ENCODE peak calls at places on chromosomes 13 and 19, in seven cellular contexts. One of them, this sample, is unnamed.

GRCh38 chr19:15702590-15702930 is 25.3 kb upstream of the OR10H2 start:
- DNase-seq in thyroid gland: peak
- DNase-seq in mammary epithelial cell: peak
- DNase-seq in A673: peak
- DNase-seq in DND-41: peak
- DNase-seq in OCI-LY7: peak
- DNase-seq in keratinocyte: peak
- DNase-seq in this sample: no peak

GRCh38 chr13:32199168-32199567 is 116.0 kb downstream of the ZAR1L start:
- DNase-seq in thyroid gland: no peak
- DNase-seq in mammary epithelial cell: no peak
- DNase-seq in A673: no peak
- DNase-seq in DND-41: no peak
- DNase-seq in OCI-LY7: no peak
- DNase-seq in keratinocyte: no peak
- DNase-seq in this sample: no peak

GRCh38 chr13:51455532-51455931 is 2.7 kb upstream of the INTS6 start:
- DNase-seq in thyroid gland: no peak
- DNase-seq in mammary epithelial cell: no peak
- DNase-seq in A673: no peak
- DNase-seq in DND-41: no peak
- DNase-seq in OCI-LY7: no peak
- DNase-seq in keratinocyte: no peak
- DNase-seq in this sample: no peak

GRCh38 chr13:19818223-19818842 is 35.6 kb upstream of the PSPC1 start:
- DNase-seq in thyroid gland: peak
- DNase-seq in mammary epithelial cell: no peak
- DNase-seq in A673: peak
- DNase-seq in DND-41: peak
- DNase-seq in OCI-LY7: peak
- DNase-seq in keratinocyte: no peak
- DNase-seq in this sample: no peak

GRCh38 chr13:32878172-32878571 is 138.1 kb upstream of the KL start:
- DNase-seq in thyroid gland: no peak
- DNase-seq in mammary epithelial cell: peak
- DNase-seq in A673: no peak
- DNase-seq in DND-41: no peak
- DNase-seq in OCI-LY7: no peak
- DNase-seq in keratinocyte: peak
- DNase-seq in this sample: peak

GRCh38 chr13:35961461-35962220 is 169.5 kb downstream of the DCLK1 start:
- DNase-seq in thyroid gland: no peak
- DNase-seq in mammary epithelial cell: no peak
- DNase-seq in A673: peak
- DNase-seq in DND-41: no peak
- DNase-seq in OCI-LY7: no peak
- DNase-seq in keratinocyte: no peak
- DNase-seq in this sample: no peak

GRCh38 chr13:106588367-106588766 is 20.4 kb upstream of the ARGLU1 start:
- DNase-seq in thyroid gland: no peak
- DNase-seq in mammary epithelial cell: no peak
- DNase-seq in A673: no peak
- DNase-seq in DND-41: no peak
- DNase-seq in OCI-LY7: no peak
- DNase-seq in keratinocyte: no peak
- DNase-seq in this sample: no peak

GRCh38 chr19:55461259-55461973 is at the start of gene ISOC2:
- DNase-seq in thyroid gland: peak
- DNase-seq in mammary epithelial cell: peak
- DNase-seq in A673: peak
- DNase-seq in DND-41: peak
- DNase-seq in OCI-LY7: peak
- DNase-seq in keratinocyte: peak
- DNase-seq in this sample: peak

GRCh38 chr13:79501538-79502232 is 20.7 kb downstream of the NDFIP2 start:
- DNase-seq in thyroid gland: no peak
- DNase-seq in mammary epithelial cell: peak
- DNase-seq in A673: no peak
- DNase-seq in DND-41: no peak
- DNase-seq in OCI-LY7: no peak
- DNase-seq in keratinocyte: no peak
- DNase-seq in this sample: no peak

GRCh38 chr19:14563989-14564650 is 7.7 kb downstream of the NDUFB7 start:
- DNase-seq in thyroid gland: no peak
- DNase-seq in mammary epithelial cell: peak
- DNase-seq in A673: peak
- DNase-seq in DND-41: peak
- DNase-seq in OCI-LY7: peak
- DNase-seq in keratinocyte: no peak
- DNase-seq in this sample: peak

GRCh38 chr19:49746206-49746958 is 16.7 kb downstream of the TSKS start:
- DNase-seq in thyroid gland: peak
- DNase-seq in mammary epithelial cell: no peak
- DNase-seq in A673: peak
- DNase-seq in DND-41: peak
- DNase-seq in OCI-LY7: peak
- DNase-seq in keratinocyte: no peak
- DNase-seq in this sample: peak

GRCh38 chr19:51503428-51503827 is 1.8 kb upstream of the SIGLEC12 start:
- DNase-seq in thyroid gland: no peak
- DNase-seq in mammary epithelial cell: no peak
- DNase-seq in A673: no peak
- DNase-seq in DND-41: no peak
- DNase-seq in OCI-LY7: no peak
- DNase-seq in keratinocyte: no peak
- DNase-seq in this sample: no peak

GRCh38 chr19:7272856-7273578 is 21.2 kb downstream of the INSR start:
- DNase-seq in thyroid gland: no peak
- DNase-seq in mammary epithelial cell: no peak
- DNase-seq in A673: no peak
- DNase-seq in DND-41: peak
- DNase-seq in OCI-LY7: peak
- DNase-seq in keratinocyte: no peak
- DNase-seq in this sample: no peak

GRCh38 chr13:48595330-48596127 is 58.2 kb upstream of the CYSLTR2 start:
- DNase-seq in thyroid gland: peak
- DNase-seq in mammary epithelial cell: peak
- DNase-seq in A673: peak
- DNase-seq in DND-41: peak
- DNase-seq in OCI-LY7: peak
- DNase-seq in keratinocyte: no peak
- DNase-seq in this sample: peak

GRCh38 chr13:79658333-79658975 is 177.5 kb downstream of the NDFIP2 start:
- DNase-seq in thyroid gland: no peak
- DNase-seq in mammary epithelial cell: no peak
- DNase-seq in A673: no peak
- DNase-seq in DND-41: no peak
- DNase-seq in OCI-LY7: no peak
- DNase-seq in keratinocyte: no peak
- DNase-seq in this sample: no peak

GRCh38 chr19:41703602-41704293 is 4.7 kb upstream of the CEACAM5 start:
- DNase-seq in thyroid gland: no peak
- DNase-seq in mammary epithelial cell: no peak
- DNase-seq in A673: no peak
- DNase-seq in DND-41: no peak
- DNase-seq in OCI-LY7: no peak
- DNase-seq in keratinocyte: no peak
- DNase-seq in this sample: no peak

GRCh38 chr19:1904385-1905070 is 671 bp upstream of the ADAT3 start:
- DNase-seq in thyroid gland: peak
- DNase-seq in mammary epithelial cell: peak
- DNase-seq in A673: peak
- DNase-seq in DND-41: no peak
- DNase-seq in OCI-LY7: peak
- DNase-seq in keratinocyte: peak
- DNase-seq in this sample: peak

GRCh38 chr13:50161052-50161451 is 145.8 kb downstream of the KCNRG start:
- DNase-seq in thyroid gland: no peak
- DNase-seq in mammary epithelial cell: peak
- DNase-seq in A673: no peak
- DNase-seq in DND-41: no peak
- DNase-seq in OCI-LY7: no peak
- DNase-seq in keratinocyte: no peak
- DNase-seq in this sample: peak

GRCh38 chr13:113548171-113548641 is 36.3 kb upstream of the TFDP1 start:
- DNase-seq in thyroid gland: peak
- DNase-seq in mammary epithelial cell: no peak
- DNase-seq in A673: no peak
- DNase-seq in DND-41: no peak
- DNase-seq in OCI-LY7: no peak
- DNase-seq in keratinocyte: no peak
- DNase-seq in this sample: no peak

GRCh38 chr13:48586591-48587103 is 53.8 kb upstream of the RCBTB2 start:
- DNase-seq in thyroid gland: peak
- DNase-seq in mammary epithelial cell: no peak
- DNase-seq in A673: no peak
- DNase-seq in DND-41: no peak
- DNase-seq in OCI-LY7: no peak
- DNase-seq in keratinocyte: no peak
- DNase-seq in this sample: no peak

GRCh38 chr13:99721606-99722384 is 220.5 kb downstream of the TM9SF2 start:
- DNase-seq in thyroid gland: no peak
- DNase-seq in mammary epithelial cell: no peak
- DNase-seq in A673: no peak
- DNase-seq in DND-41: no peak
- DNase-seq in OCI-LY7: no peak
- DNase-seq in keratinocyte: no peak
- DNase-seq in this sample: no peak

GRCh38 chr13:21150013-21150412 is 26.3 kb downstream of the SKA3 start:
- DNase-seq in thyroid gland: no peak
- DNase-seq in mammary epithelial cell: no peak
- DNase-seq in A673: no peak
- DNase-seq in DND-41: no peak
- DNase-seq in OCI-LY7: no peak
- DNase-seq in keratinocyte: no peak
- DNase-seq in this sample: no peak

GRCh38 chr13:94640676-94641075 is 39.0 kb downstream of the GPR180 start:
- DNase-seq in thyroid gland: no peak
- DNase-seq in mammary epithelial cell: peak
- DNase-seq in A673: peak
- DNase-seq in DND-41: no peak
- DNase-seq in OCI-LY7: no peak
- DNase-seq in keratinocyte: no peak
- DNase-seq in this sample: no peak

GRCh38 chr19:57748029-57748428 is 1.4 kb downstream of the ZNF776 start:
- DNase-seq in thyroid gland: no peak
- DNase-seq in mammary epithelial cell: no peak
- DNase-seq in A673: no peak
- DNase-seq in DND-41: no peak
- DNase-seq in OCI-LY7: no peak
- DNase-seq in keratinocyte: no peak
- DNase-seq in this sample: no peak

GRCh38 chr19:57746580-57747471 is at the start of gene ZNF776:
- DNase-seq in thyroid gland: peak
- DNase-seq in mammary epithelial cell: peak
- DNase-seq in A673: peak
- DNase-seq in DND-41: peak
- DNase-seq in OCI-LY7: peak
- DNase-seq in keratinocyte: peak
- DNase-seq in this sample: peak

DNA sequence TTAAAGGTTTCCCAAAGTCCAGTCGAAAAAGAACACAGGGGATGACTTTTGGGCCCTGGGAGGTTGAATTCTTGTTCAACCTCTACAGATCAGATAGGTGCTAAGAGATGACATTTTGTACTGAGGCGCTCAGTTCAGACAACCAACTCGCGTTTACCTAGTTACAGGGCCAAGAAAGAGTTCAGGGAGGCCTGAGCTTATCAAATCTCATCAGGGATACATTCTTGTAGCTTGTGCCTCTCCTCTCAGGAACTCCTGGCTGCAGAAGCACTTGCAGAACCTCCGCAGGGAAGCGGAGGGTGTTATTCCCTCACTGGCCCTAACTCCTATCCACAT is 825 bp downstream of the ZNF776 start:
- DNase-seq in thyroid gland: no peak
- DNase-seq in mammary epithelial cell: no peak
- DNase-seq in A673: no peak
- DNase-seq in DND-41: no peak
- DNase-seq in OCI-LY7: no peak
- DNase-seq in keratinocyte: no peak
- DNase-seq in this sample: no peak
- H3K27ac ChIP-seq in thyroid gland: no peak
- H3K27ac ChIP-seq in mammary epithelial cell: peak
- H3K27ac ChIP-seq in A673: peak
- H3K27ac ChIP-seq in DND-41: peak
- H3K27ac ChIP-seq in OCI-LY7: peak
- H3K27ac ChIP-seq in keratinocyte: peak
- H3K27ac ChIP-seq in this sample: peak

GRCh38 chr19:44753932-44754742 is 5.6 kb downstream of the BCL3 start:
- DNase-seq in thyroid gland: peak
- DNase-seq in mammary epithelial cell: peak
- DNase-seq in A673: peak
- DNase-seq in DND-41: peak
- DNase-seq in OCI-LY7: peak
- DNase-seq in keratinocyte: no peak
- DNase-seq in this sample: peak
- TF ChIP-seq CTCF in thyroid gland: no peak
- TF ChIP-seq CTCF in mammary epithelial cell: no peak
- TF ChIP-seq CTCF in A673: no peak
- TF ChIP-seq CTCF in DND-41: no peak
- TF ChIP-seq CTCF in OCI-LY7: no peak
- TF ChIP-seq CTCF in keratinocyte: no peak
- TF ChIP-seq CTCF in this sample: no peak

DNA sequence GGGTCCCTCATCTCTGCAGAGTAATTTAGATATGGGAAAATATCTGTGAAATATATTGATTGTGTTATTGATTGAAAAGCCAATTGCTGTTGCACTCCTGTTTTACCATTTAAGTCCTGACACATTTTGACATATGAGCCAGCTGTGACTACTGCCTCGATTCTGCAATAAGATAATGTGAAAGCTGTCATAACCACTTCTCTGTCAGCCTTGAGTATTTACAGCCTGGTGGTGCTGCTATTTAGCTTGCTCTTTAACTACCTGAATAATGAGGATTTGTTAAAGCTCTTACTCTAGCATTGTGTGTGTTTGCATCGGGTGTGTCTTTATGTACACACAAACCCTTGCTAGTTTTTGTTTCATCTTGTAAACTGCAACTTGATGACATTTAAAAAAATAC is 550.0 kb downstream of the DACH1 start:
- DNase-seq in thyroid gland: no peak
- DNase-seq in mammary epithelial cell: no peak
- DNase-seq in A673: no peak
- DNase-seq in DND-41: no peak
- DNase-seq in OCI-LY7: no peak
- DNase-seq in keratinocyte: no peak
- DNase-seq in this sample: no peak
- H3K27ac ChIP-seq in thyroid gland: no peak
- H3K27ac ChIP-seq in mammary epithelial cell: no peak
- H3K27ac ChIP-seq in A673: no peak
- H3K27ac ChIP-seq in DND-41: no peak
- H3K27ac ChIP-seq in OCI-LY7: no peak
- H3K27ac ChIP-seq in keratinocyte: no peak
- H3K27ac ChIP-seq in this sample: no peak

DNA sequence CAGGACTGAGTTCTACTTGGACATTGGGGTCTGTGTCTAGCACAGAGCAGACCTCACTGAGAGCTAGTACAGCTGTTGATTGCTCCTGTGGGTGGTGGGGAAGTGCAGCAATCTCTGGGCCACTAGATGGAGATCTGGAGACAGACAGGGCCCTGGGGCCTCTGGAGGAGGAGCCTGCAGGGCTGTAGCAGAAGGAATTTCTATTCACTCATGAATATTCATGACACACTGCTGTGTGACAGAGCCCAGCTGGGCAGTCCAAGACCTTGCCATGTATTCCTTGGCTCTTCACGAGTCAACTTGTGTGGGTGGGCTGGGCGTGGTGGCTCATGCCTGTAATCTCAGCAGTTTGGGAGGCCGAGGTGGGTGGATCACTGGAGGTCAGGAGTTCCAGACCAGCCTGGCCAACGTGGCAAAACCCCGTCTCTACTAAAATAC is 37.5 kb downstream of the SUGP2 start:
- DNase-seq in thyroid gland: peak
- DNase-seq in mammary epithelial cell: peak
- DNase-seq in A673: peak
- DNase-seq in DND-41: peak
- DNase-seq in OCI-LY7: peak
- DNase-seq in keratinocyte: no peak
- DNase-seq in this sample: peak
- TF ChIP-seq CTCF in thyroid gland: no peak
- TF ChIP-seq CTCF in mammary epithelial cell: peak
- TF ChIP-seq CTCF in A673: peak
- TF ChIP-seq CTCF in DND-41: peak
- TF ChIP-seq CTCF in OCI-LY7: peak
- TF ChIP-seq CTCF in keratinocyte: peak
- TF ChIP-seq CTCF in this sample: no peak